ENCODE peak calls at places on chromosomes 2 and 18, in ten cellular contexts. One of them, this sample, is unnamed.

GRCh38 chr2:217065695-217066405 is 206.0 kb upstream of the TNP1 start:
- DNase-seq in stimulated activated CD8-positive, alpha-beta memory T cell treated with anti-CD3 and anti-CD28 coated beads, Interleukin-2, amount 100 ng/mL, for 1 hour: no peak
- DNase-seq in neural crest cell: no peak
- DNase-seq in tibial artery: no peak
- DNase-seq in activated CD4-positive, alpha-beta T cell treated with anti-CD3 and anti-CD28 coated beads, Interleukin-2, amount 50 U/mL, for 4 hours: no peak
- DNase-seq in EL: peak
- DNase-seq in activated CD8-positive, alpha-beta memory T cell treated with anti-CD3 and anti-CD28 coated beads for 48 hours: no peak
- DNase-seq in upper lobe of right lung: no peak
- DNase-seq in progenitor cell of endocrine pancreas: no peak
- DNase-seq in HEK293T: no peak
- DNase-seq in this sample: no peak

GRCh38 chr2:8872821-8873432 is 35.5 kb upstream of the KIDINS220 start:
- DNase-seq in tibial artery: no peak
- DNase-seq in activated CD8-positive, alpha-beta memory T cell treated with anti-CD3 and anti-CD28 coated beads for 48 hours: no peak
- DNase-seq in EL: peak
- DNase-seq in HEK293T: peak
- DNase-seq in neural crest cell: no peak
- DNase-seq in upper lobe of right lung: no peak
- DNase-seq in activated CD4-positive, alpha-beta T cell treated with anti-CD3 and anti-CD28 coated beads, Interleukin-2, amount 50 U/mL, for 4 hours: no peak
- DNase-seq in progenitor cell of endocrine pancreas: no peak
- DNase-seq in stimulated activated CD8-positive, alpha-beta memory T cell treated with anti-CD3 and anti-CD28 coated beads, Interleukin-2, amount 100 ng/mL, for 1 hour: no peak
- DNase-seq in this sample: no peak

GRCh38 chr18:59867337-59868104 is 32.3 kb upstream of the PMAIP1 start:
- DNase-seq in activated CD8-positive, alpha-beta memory T cell treated with anti-CD3 and anti-CD28 coated beads for 48 hours: no peak
- DNase-seq in upper lobe of right lung: no peak
- DNase-seq in progenitor cell of endocrine pancreas: no peak
- DNase-seq in tibial artery: no peak
- DNase-seq in neural crest cell: no peak
- DNase-seq in activated CD4-positive, alpha-beta T cell treated with anti-CD3 and anti-CD28 coated beads, Interleukin-2, amount 50 U/mL, for 4 hours: no peak
- DNase-seq in stimulated activated CD8-positive, alpha-beta memory T cell treated with anti-CD3 and anti-CD28 coated beads, Interleukin-2, amount 100 ng/mL, for 1 hour: no peak
- DNase-seq in EL: no peak
- DNase-seq in HEK293T: no peak
- DNase-seq in this sample: no peak

GRCh38 chr18:21949326-21950015 is 208.9 kb downstream of the MIB1 start:
- DNase-seq in upper lobe of right lung: no peak
- DNase-seq in HEK293T: no peak
- DNase-seq in progenitor cell of endocrine pancreas: no peak
- DNase-seq in activated CD8-positive, alpha-beta memory T cell treated with anti-CD3 and anti-CD28 coated beads for 48 hours: no peak
- DNase-seq in activated CD4-positive, alpha-beta T cell treated with anti-CD3 and anti-CD28 coated beads, Interleukin-2, amount 50 U/mL, for 4 hours: no peak
- DNase-seq in stimulated activated CD8-positive, alpha-beta memory T cell treated with anti-CD3 and anti-CD28 coated beads, Interleukin-2, amount 100 ng/mL, for 1 hour: no peak
- DNase-seq in EL: no peak
- DNase-seq in tibial artery: no peak
- DNase-seq in neural crest cell: no peak
- DNase-seq in this sample: no peak

GRCh38 chr18:34972765-34973414 is 68.3 kb upstream of the MAPRE2 start:
- DNase-seq in neural crest cell: no peak
- DNase-seq in tibial artery: no peak
- DNase-seq in EL: no peak
- DNase-seq in stimulated activated CD8-positive, alpha-beta memory T cell treated with anti-CD3 and anti-CD28 coated beads, Interleukin-2, amount 100 ng/mL, for 1 hour: no peak
- DNase-seq in upper lobe of right lung: no peak
- DNase-seq in activated CD4-positive, alpha-beta T cell treated with anti-CD3 and anti-CD28 coated beads, Interleukin-2, amount 50 U/mL, for 4 hours: no peak
- DNase-seq in HEK293T: no peak
- DNase-seq in activated CD8-positive, alpha-beta memory T cell treated with anti-CD3 and anti-CD28 coated beads for 48 hours: no peak
- DNase-seq in progenitor cell of endocrine pancreas: no peak
- DNase-seq in this sample: no peak

GRCh38 chr2:190216829-190217228 is 102.8 kb downstream of the HIBCH start:
- DNase-seq in activated CD4-positive, alpha-beta T cell treated with anti-CD3 and anti-CD28 coated beads, Interleukin-2, amount 50 U/mL, for 4 hours: no peak
- DNase-seq in HEK293T: peak
- DNase-seq in progenitor cell of endocrine pancreas: no peak
- DNase-seq in activated CD8-positive, alpha-beta memory T cell treated with anti-CD3 and anti-CD28 coated beads for 48 hours: no peak
- DNase-seq in upper lobe of right lung: no peak
- DNase-seq in EL: peak
- DNase-seq in stimulated activated CD8-positive, alpha-beta memory T cell treated with anti-CD3 and anti-CD28 coated beads, Interleukin-2, amount 100 ng/mL, for 1 hour: no peak
- DNase-seq in neural crest cell: no peak
- DNase-seq in tibial artery: no peak
- DNase-seq in this sample: peak

GRCh38 chr2:45494275-45494977 is 116.6 kb downstream of the SRBD1 start:
- DNase-seq in progenitor cell of endocrine pancreas: peak
- DNase-seq in activated CD4-positive, alpha-beta T cell treated with anti-CD3 and anti-CD28 coated beads, Interleukin-2, amount 50 U/mL, for 4 hours: no peak
- DNase-seq in HEK293T: peak
- DNase-seq in tibial artery: no peak
- DNase-seq in stimulated activated CD8-positive, alpha-beta memory T cell treated with anti-CD3 and anti-CD28 coated beads, Interleukin-2, amount 100 ng/mL, for 1 hour: no peak
- DNase-seq in neural crest cell: peak
- DNase-seq in EL: peak
- DNase-seq in upper lobe of right lung: no peak
- DNase-seq in activated CD8-positive, alpha-beta memory T cell treated with anti-CD3 and anti-CD28 coated beads for 48 hours: no peak
- DNase-seq in this sample: peak

GRCh38 chr2:132547089-132547687 is 122.8 kb downstream of the LYPD1 start:
- DNase-seq in tibial artery: no peak
- DNase-seq in HEK293T: peak
- DNase-seq in activated CD4-positive, alpha-beta T cell treated with anti-CD3 and anti-CD28 coated beads, Interleukin-2, amount 50 U/mL, for 4 hours: peak
- DNase-seq in EL: peak
- DNase-seq in upper lobe of right lung: no peak
- DNase-seq in stimulated activated CD8-positive, alpha-beta memory T cell treated with anti-CD3 and anti-CD28 coated beads, Interleukin-2, amount 100 ng/mL, for 1 hour: no peak
- DNase-seq in activated CD8-positive, alpha-beta memory T cell treated with anti-CD3 and anti-CD28 coated beads for 48 hours: peak
- DNase-seq in neural crest cell: peak
- DNase-seq in progenitor cell of endocrine pancreas: peak
- DNase-seq in this sample: peak

GRCh38 chr2:1907283-1907682 is 163.0 kb upstream of the PXDN start:
- DNase-seq in stimulated activated CD8-positive, alpha-beta memory T cell treated with anti-CD3 and anti-CD28 coated beads, Interleukin-2, amount 100 ng/mL, for 1 hour: no peak
- DNase-seq in upper lobe of right lung: no peak
- DNase-seq in activated CD4-positive, alpha-beta T cell treated with anti-CD3 and anti-CD28 coated beads, Interleukin-2, amount 50 U/mL, for 4 hours: no peak
- DNase-seq in tibial artery: no peak
- DNase-seq in EL: no peak
- DNase-seq in progenitor cell of endocrine pancreas: no peak
- DNase-seq in neural crest cell: no peak
- DNase-seq in activated CD8-positive, alpha-beta memory T cell treated with anti-CD3 and anti-CD28 coated beads for 48 hours: no peak
- DNase-seq in HEK293T: no peak
- DNase-seq in this sample: no peak

GRCh38 chr2:172084734-172085459 is 410 bp upstream of the DLX1 start:
- DNase-seq in progenitor cell of endocrine pancreas: no peak
- DNase-seq in EL: peak
- DNase-seq in upper lobe of right lung: no peak
- DNase-seq in activated CD8-positive, alpha-beta memory T cell treated with anti-CD3 and anti-CD28 coated beads for 48 hours: no peak
- DNase-seq in neural crest cell: peak
- DNase-seq in HEK293T: peak
- DNase-seq in activated CD4-positive, alpha-beta T cell treated with anti-CD3 and anti-CD28 coated beads, Interleukin-2, amount 50 U/mL, for 4 hours: no peak
- DNase-seq in tibial artery: peak
- DNase-seq in stimulated activated CD8-positive, alpha-beta memory T cell treated with anti-CD3 and anti-CD28 coated beads, Interleukin-2, amount 100 ng/mL, for 1 hour: no peak
- DNase-seq in this sample: peak

GRCh38 chr2:227147023-227147422 is 17.0 kb downstream of the COL4A4 start:
- DNase-seq in EL: peak
- DNase-seq in stimulated activated CD8-positive, alpha-beta memory T cell treated with anti-CD3 and anti-CD28 coated beads, Interleukin-2, amount 100 ng/mL, for 1 hour: no peak
- DNase-seq in activated CD8-positive, alpha-beta memory T cell treated with anti-CD3 and anti-CD28 coated beads for 48 hours: no peak
- DNase-seq in HEK293T: no peak
- DNase-seq in tibial artery: no peak
- DNase-seq in upper lobe of right lung: no peak
- DNase-seq in neural crest cell: no peak
- DNase-seq in progenitor cell of endocrine pancreas: no peak
- DNase-seq in activated CD4-positive, alpha-beta T cell treated with anti-CD3 and anti-CD28 coated beads, Interleukin-2, amount 50 U/mL, for 4 hours: no peak
- DNase-seq in this sample: no peak

GRCh38 chr2:222290691-222291484 is 7.9 kb downstream of the PAX3 start:
- DNase-seq in activated CD4-positive, alpha-beta T cell treated with anti-CD3 and anti-CD28 coated beads, Interleukin-2, amount 50 U/mL, for 4 hours: no peak
- DNase-seq in stimulated activated CD8-positive, alpha-beta memory T cell treated with anti-CD3 and anti-CD28 coated beads, Interleukin-2, amount 100 ng/mL, for 1 hour: no peak
- DNase-seq in activated CD8-positive, alpha-beta memory T cell treated with anti-CD3 and anti-CD28 coated beads for 48 hours: no peak
- DNase-seq in tibial artery: no peak
- DNase-seq in progenitor cell of endocrine pancreas: no peak
- DNase-seq in upper lobe of right lung: no peak
- DNase-seq in HEK293T: no peak
- DNase-seq in EL: peak
- DNase-seq in neural crest cell: peak
- DNase-seq in this sample: no peak

GRCh38 chr2:188845692-188846091 is 128.5 kb upstream of the COL3A1 start:
- DNase-seq in progenitor cell of endocrine pancreas: no peak
- DNase-seq in tibial artery: no peak
- DNase-seq in upper lobe of right lung: no peak
- DNase-seq in HEK293T: no peak
- DNase-seq in EL: no peak
- DNase-seq in stimulated activated CD8-positive, alpha-beta memory T cell treated with anti-CD3 and anti-CD28 coated beads, Interleukin-2, amount 100 ng/mL, for 1 hour: no peak
- DNase-seq in activated CD4-positive, alpha-beta T cell treated with anti-CD3 and anti-CD28 coated beads, Interleukin-2, amount 50 U/mL, for 4 hours: no peak
- DNase-seq in activated CD8-positive, alpha-beta memory T cell treated with anti-CD3 and anti-CD28 coated beads for 48 hours: no peak
- DNase-seq in neural crest cell: no peak
- DNase-seq in this sample: no peak

GRCh38 chr2:70248810-70249438 is 496 bp upstream of the TIA1 start:
- DNase-seq in progenitor cell of endocrine pancreas: peak
- DNase-seq in upper lobe of right lung: no peak
- DNase-seq in activated CD8-positive, alpha-beta memory T cell treated with anti-CD3 and anti-CD28 coated beads for 48 hours: peak
- DNase-seq in tibial artery: peak
- DNase-seq in stimulated activated CD8-positive, alpha-beta memory T cell treated with anti-CD3 and anti-CD28 coated beads, Interleukin-2, amount 100 ng/mL, for 1 hour: peak
- DNase-seq in neural crest cell: peak
- DNase-seq in activated CD4-positive, alpha-beta T cell treated with anti-CD3 and anti-CD28 coated beads, Interleukin-2, amount 50 U/mL, for 4 hours: peak
- DNase-seq in EL: peak
- DNase-seq in HEK293T: peak
- DNase-seq in this sample: peak

GRCh38 chr18:8501044-8501443 is 108.2 kb upstream of the RAB12 start:
- DNase-seq in neural crest cell: no peak
- DNase-seq in upper lobe of right lung: no peak
- DNase-seq in HEK293T: no peak
- DNase-seq in activated CD8-positive, alpha-beta memory T cell treated with anti-CD3 and anti-CD28 coated beads for 48 hours: no peak
- DNase-seq in stimulated activated CD8-positive, alpha-beta memory T cell treated with anti-CD3 and anti-CD28 coated beads, Interleukin-2, amount 100 ng/mL, for 1 hour: no peak
- DNase-seq in EL: no peak
- DNase-seq in progenitor cell of endocrine pancreas: no peak
- DNase-seq in tibial artery: peak
- DNase-seq in activated CD4-positive, alpha-beta T cell treated with anti-CD3 and anti-CD28 coated beads, Interleukin-2, amount 50 U/mL, for 4 hours: no peak
- DNase-seq in this sample: no peak

GRCh38 chr18:75799449-75800330 is 372.2 kb upstream of the SMIM21 start:
- DNase-seq in EL: no peak
- DNase-seq in progenitor cell of endocrine pancreas: no peak
- DNase-seq in activated CD4-positive, alpha-beta T cell treated with anti-CD3 and anti-CD28 coated beads, Interleukin-2, amount 50 U/mL, for 4 hours: no peak
- DNase-seq in tibial artery: no peak
- DNase-seq in activated CD8-positive, alpha-beta memory T cell treated with anti-CD3 and anti-CD28 coated beads for 48 hours: no peak
- DNase-seq in HEK293T: no peak
- DNase-seq in stimulated activated CD8-positive, alpha-beta memory T cell treated with anti-CD3 and anti-CD28 coated beads, Interleukin-2, amount 100 ng/mL, for 1 hour: no peak
- DNase-seq in neural crest cell: no peak
- DNase-seq in upper lobe of right lung: no peak
- DNase-seq in this sample: no peak

GRCh38 chr2:241865957-241866858 is 3.3 kb upstream of the RTP5 start:
- DNase-seq in upper lobe of right lung: no peak
- DNase-seq in neural crest cell: no peak
- DNase-seq in progenitor cell of endocrine pancreas: no peak
- DNase-seq in EL: peak
- DNase-seq in activated CD8-positive, alpha-beta memory T cell treated with anti-CD3 and anti-CD28 coated beads for 48 hours: no peak
- DNase-seq in tibial artery: no peak
- DNase-seq in HEK293T: no peak
- DNase-seq in activated CD4-positive, alpha-beta T cell treated with anti-CD3 and anti-CD28 coated beads, Interleukin-2, amount 50 U/mL, for 4 hours: no peak
- DNase-seq in stimulated activated CD8-positive, alpha-beta memory T cell treated with anti-CD3 and anti-CD28 coated beads, Interleukin-2, amount 100 ng/mL, for 1 hour: no peak
- DNase-seq in this sample: peak

GRCh38 chr2:205695460-205695979 is 13.2 kb downstream of the NRP2 start:
- DNase-seq in tibial artery: no peak
- DNase-seq in HEK293T: no peak
- DNase-seq in activated CD4-positive, alpha-beta T cell treated with anti-CD3 and anti-CD28 coated beads, Interleukin-2, amount 50 U/mL, for 4 hours: no peak
- DNase-seq in activated CD8-positive, alpha-beta memory T cell treated with anti-CD3 and anti-CD28 coated beads for 48 hours: no peak
- DNase-seq in stimulated activated CD8-positive, alpha-beta memory T cell treated with anti-CD3 and anti-CD28 coated beads, Interleukin-2, amount 100 ng/mL, for 1 hour: no peak
- DNase-seq in neural crest cell: no peak
- DNase-seq in EL: peak
- DNase-seq in upper lobe of right lung: no peak
- DNase-seq in progenitor cell of endocrine pancreas: no peak
- DNase-seq in this sample: no peak

GRCh38 chr18:69233465-69234054 is 167.1 kb upstream of the DOK6 start:
- DNase-seq in HEK293T: no peak
- DNase-seq in upper lobe of right lung: no peak
- DNase-seq in tibial artery: no peak
- DNase-seq in progenitor cell of endocrine pancreas: no peak
- DNase-seq in activated CD8-positive, alpha-beta memory T cell treated with anti-CD3 and anti-CD28 coated beads for 48 hours: no peak
- DNase-seq in activated CD4-positive, alpha-beta T cell treated with anti-CD3 and anti-CD28 coated beads, Interleukin-2, amount 50 U/mL, for 4 hours: no peak
- DNase-seq in EL: no peak
- DNase-seq in neural crest cell: no peak
- DNase-seq in stimulated activated CD8-positive, alpha-beta memory T cell treated with anti-CD3 and anti-CD28 coated beads, Interleukin-2, amount 100 ng/mL, for 1 hour: no peak
- DNase-seq in this sample: no peak

GRCh38 chr18:76874643-76875389 is 52.5 kb downstream of the ZNF236 start:
- DNase-seq in neural crest cell: no peak
- DNase-seq in stimulated activated CD8-positive, alpha-beta memory T cell treated with anti-CD3 and anti-CD28 coated beads, Interleukin-2, amount 100 ng/mL, for 1 hour: no peak
- DNase-seq in EL: no peak
- DNase-seq in upper lobe of right lung: no peak
- DNase-seq in activated CD8-positive, alpha-beta memory T cell treated with anti-CD3 and anti-CD28 coated beads for 48 hours: no peak
- DNase-seq in activated CD4-positive, alpha-beta T cell treated with anti-CD3 and anti-CD28 coated beads, Interleukin-2, amount 50 U/mL, for 4 hours: peak
- DNase-seq in progenitor cell of endocrine pancreas: no peak
- DNase-seq in HEK293T: no peak
- DNase-seq in tibial artery: no peak
- DNase-seq in this sample: peak

GRCh38 chr2:186339716-186340115 is 146.3 kb upstream of the ZC3H15 start:
- DNase-seq in HEK293T: no peak
- DNase-seq in progenitor cell of endocrine pancreas: no peak
- DNase-seq in stimulated activated CD8-positive, alpha-beta memory T cell treated with anti-CD3 and anti-CD28 coated beads, Interleukin-2, amount 100 ng/mL, for 1 hour: no peak
- DNase-seq in neural crest cell: no peak
- DNase-seq in tibial artery: no peak
- DNase-seq in upper lobe of right lung: no peak
- DNase-seq in activated CD4-positive, alpha-beta T cell treated with anti-CD3 and anti-CD28 coated beads, Interleukin-2, amount 50 U/mL, for 4 hours: no peak
- DNase-seq in activated CD8-positive, alpha-beta memory T cell treated with anti-CD3 and anti-CD28 coated beads for 48 hours: no peak
- DNase-seq in EL: peak
- DNase-seq in this sample: no peak

GRCh38 chr18:23982154-23983071 is 32.1 kb upstream of the TTC39C start:
- DNase-seq in upper lobe of right lung: no peak
- DNase-seq in activated CD4-positive, alpha-beta T cell treated with anti-CD3 and anti-CD28 coated beads, Interleukin-2, amount 50 U/mL, for 4 hours: no peak
- DNase-seq in activated CD8-positive, alpha-beta memory T cell treated with anti-CD3 and anti-CD28 coated beads for 48 hours: no peak
- DNase-seq in tibial artery: peak
- DNase-seq in neural crest cell: no peak
- DNase-seq in EL: peak
- DNase-seq in HEK293T: no peak
- DNase-seq in stimulated activated CD8-positive, alpha-beta memory T cell treated with anti-CD3 and anti-CD28 coated beads, Interleukin-2, amount 100 ng/mL, for 1 hour: no peak
- DNase-seq in progenitor cell of endocrine pancreas: no peak
- DNase-seq in this sample: no peak

GRCh38 chr2:32902986-32903385 is 43.8 kb upstream of the LTBP1 start:
- DNase-seq in HEK293T: no peak
- DNase-seq in activated CD4-positive, alpha-beta T cell treated with anti-CD3 and anti-CD28 coated beads, Interleukin-2, amount 50 U/mL, for 4 hours: no peak
- DNase-seq in tibial artery: no peak
- DNase-seq in activated CD8-positive, alpha-beta memory T cell treated with anti-CD3 and anti-CD28 coated beads for 48 hours: no peak
- DNase-seq in progenitor cell of endocrine pancreas: no peak
- DNase-seq in stimulated activated CD8-positive, alpha-beta memory T cell treated with anti-CD3 and anti-CD28 coated beads, Interleukin-2, amount 100 ng/mL, for 1 hour: no peak
- DNase-seq in EL: no peak
- DNase-seq in neural crest cell: no peak
- DNase-seq in upper lobe of right lung: no peak
- DNase-seq in this sample: no peak

GRCh38 chr2:106983305-106983704 is 97.3 kb upstream of the ST6GAL2 start:
- DNase-seq in progenitor cell of endocrine pancreas: no peak
- DNase-seq in stimulated activated CD8-positive, alpha-beta memory T cell treated with anti-CD3 and anti-CD28 coated beads, Interleukin-2, amount 100 ng/mL, for 1 hour: no peak
- DNase-seq in EL: peak
- DNase-seq in activated CD4-positive, alpha-beta T cell treated with anti-CD3 and anti-CD28 coated beads, Interleukin-2, amount 50 U/mL, for 4 hours: no peak
- DNase-seq in activated CD8-positive, alpha-beta memory T cell treated with anti-CD3 and anti-CD28 coated beads for 48 hours: no peak
- DNase-seq in upper lobe of right lung: no peak
- DNase-seq in HEK293T: no peak
- DNase-seq in tibial artery: no peak
- DNase-seq in neural crest cell: no peak
- DNase-seq in this sample: no peak

GRCh38 chr2:204737296-204737695 is 192.0 kb downstream of the PARD3B start:
- DNase-seq in upper lobe of right lung: no peak
- DNase-seq in EL: no peak
- DNase-seq in progenitor cell of endocrine pancreas: no peak
- DNase-seq in activated CD4-positive, alpha-beta T cell treated with anti-CD3 and anti-CD28 coated beads, Interleukin-2, amount 50 U/mL, for 4 hours: no peak
- DNase-seq in activated CD8-positive, alpha-beta memory T cell treated with anti-CD3 and anti-CD28 coated beads for 48 hours: no peak
- DNase-seq in neural crest cell: no peak
- DNase-seq in HEK293T: no peak
- DNase-seq in stimulated activated CD8-positive, alpha-beta memory T cell treated with anti-CD3 and anti-CD28 coated beads, Interleukin-2, amount 100 ng/mL, for 1 hour: no peak
- DNase-seq in tibial artery: no peak
- DNase-seq in this sample: no peak

GRCh38 chr18:48161201-48161910 is 230.9 kb upstream of the SMAD2 start:
- DNase-seq in activated CD4-positive, alpha-beta T cell treated with anti-CD3 and anti-CD28 coated beads, Interleukin-2, amount 50 U/mL, for 4 hours: peak
- DNase-seq in EL: peak
- DNase-seq in neural crest cell: peak
- DNase-seq in upper lobe of right lung: peak
- DNase-seq in stimulated activated CD8-positive, alpha-beta memory T cell treated with anti-CD3 and anti-CD28 coated beads, Interleukin-2, amount 100 ng/mL, for 1 hour: peak
- DNase-seq in HEK293T: peak
- DNase-seq in tibial artery: peak
- DNase-seq in progenitor cell of endocrine pancreas: peak
- DNase-seq in activated CD8-positive, alpha-beta memory T cell treated with anti-CD3 and anti-CD28 coated beads for 48 hours: peak
- DNase-seq in this sample: peak

GRCh38 chr2:42092084-42092996 is 44.5 kb downstream of the PKDCC start:
- DNase-seq in neural crest cell: no peak
- DNase-seq in tibial artery: no peak
- DNase-seq in HEK293T: no peak
- DNase-seq in upper lobe of right lung: no peak
- DNase-seq in EL: no peak
- DNase-seq in activated CD8-positive, alpha-beta memory T cell treated with anti-CD3 and anti-CD28 coated beads for 48 hours: no peak
- DNase-seq in progenitor cell of endocrine pancreas: no peak
- DNase-seq in stimulated activated CD8-positive, alpha-beta memory T cell treated with anti-CD3 and anti-CD28 coated beads, Interleukin-2, amount 100 ng/mL, for 1 hour: no peak
- DNase-seq in activated CD4-positive, alpha-beta T cell treated with anti-CD3 and anti-CD28 coated beads, Interleukin-2, amount 50 U/mL, for 4 hours: no peak
- DNase-seq in this sample: no peak

GRCh38 chr18:78672862-78673446 is 306.7 kb upstream of the SALL3 start:
- DNase-seq in stimulated activated CD8-positive, alpha-beta memory T cell treated with anti-CD3 and anti-CD28 coated beads, Interleukin-2, amount 100 ng/mL, for 1 hour: no peak
- DNase-seq in HEK293T: no peak
- DNase-seq in EL: no peak
- DNase-seq in neural crest cell: no peak
- DNase-seq in activated CD8-positive, alpha-beta memory T cell treated with anti-CD3 and anti-CD28 coated beads for 48 hours: no peak
- DNase-seq in progenitor cell of endocrine pancreas: no peak
- DNase-seq in tibial artery: no peak
- DNase-seq in upper lobe of right lung: no peak
- DNase-seq in activated CD4-positive, alpha-beta T cell treated with anti-CD3 and anti-CD28 coated beads, Interleukin-2, amount 50 U/mL, for 4 hours: no peak
- DNase-seq in this sample: no peak

This sample was measured in endothelial cell.